ENCODE peak calls at places on chromosomes 11 and 22, in nine cellular contexts. M is GM23338, Q is heart right ventricle, W is ovary, A is PC-9, Z is heart left ventricle, F is transverse colon, J is lung, Y is NT2/D1. N is an unnamed sample. For H3K4me1, the result is how much of the 10 kb centered on the place peaks cover.

GRCh38 chr11:17475666-17476316 is 854 bp downstream of the ABCC8 start:
- DNase-seq in M (peak), Q (no peak), W (no peak), A (no peak), Z (no peak), F (no peak), J (no peak), Y (no peak), N (no peak)

GRCh38 chr11:121446752-121447156 is 5.4 kb upstream of the SORL1 start:
- DNase-seq in M (peak), Q (no peak), W (no peak), A (no peak), Z (no peak), F (no peak), J (no peak), Y (no peak), N (peak)

GRCh38 chr11:134617360-134617759 is 205.3 kb upstream of the B3GAT1 start:
- DNase-seq in M (no peak), Q (no peak), W (no peak), A (no peak), Z (no peak), F (no peak), J (no peak), Y (no peak), N (no peak)

GRCh38 chr11:103730151-103730940 is 306.1 kb upstream of the DDI1 start:
- DNase-seq in M (no peak), Q (no peak), W (no peak), A (no peak), Z (no peak), F (no peak), J (no peak), Y (no peak), N (no peak)

GRCh38 chr11:2483426-2483825 is 38.6 kb downstream of the KCNQ1 start:
- DNase-seq in M (no peak), Q (no peak), W (no peak), A (no peak), Z (no peak), F (no peak), J (no peak), Y (no peak), N (no peak)

GRCh38 chr22:41301085-41302015 is at the start of gene ZC3H7B:
- DNase-seq in M (peak), Q (peak), W (peak), A (peak), Z (peak), F (peak), J (peak), Y (peak), N (peak)

GRCh38 chr11:78350101-78350645 is 67.4 kb downstream of the GAB2 start:
- DNase-seq in M (peak), Q (no peak), W (peak), A (peak), Z (peak), F (peak), J (no peak), Y (no peak), N (peak)

GRCh38 chr11:71962428-71963038 is 33.7 kb downstream of the RNF121 start:
- DNase-seq in M (no peak), Q (no peak), W (no peak), A (no peak), Z (no peak), F (no peak), J (no peak), Y (no peak), N (no peak)

GRCh38 chr11:64123102-64123434 is 42.8 kb downstream of the MACROD1 start:
- DNase-seq in M (no peak), Q (peak), W (no peak), A (no peak), Z (peak), F (peak), J (peak), Y (no peak), N (no peak)

GRCh38 chr22:18048441-18048898 is 24.1 kb upstream of the MICAL3 start:
- DNase-seq in M (no peak), Q (no peak), W (peak), A (no peak), Z (no peak), F (no peak), J (no peak), Y (no peak), N (peak)

GRCh38 chr22:23263651-23264555 is 83.6 kb downstream of the BCR start:
- DNase-seq in M (no peak), Q (no peak), W (no peak), A (no peak), Z (no peak), F (peak), J (no peak), Y (no peak), N (no peak)

GRCh38 chr11:65776710-65777141 is 4.0 kb downstream of the AP5B1 start:
- DNase-seq in M (no peak), Q (no peak), W (no peak), A (no peak), Z (no peak), F (no peak), J (no peak), Y (no peak), N (no peak)

GRCh38 chr11:19759389-19759788 is 46.8 kb downstream of the NAV2 start:
- DNase-seq in M (no peak), Q (no peak), W (no peak), A (no peak), Z (no peak), F (no peak), J (no peak), Y (no peak), N (no peak)

GRCh38 chr11:3126207-3126865 is 38.8 kb downstream of the OSBPL5 start:
- DNase-seq in M (no peak), Q (peak), W (peak), A (no peak), Z (peak), F (peak), J (peak), Y (no peak), N (no peak)

GRCh38 chr22:44573451-44573850 is 75.4 kb upstream of the RTL6 start:
- DNase-seq in M (no peak), Q (no peak), W (no peak), A (no peak), Z (no peak), F (no peak), J (no peak), Y (no peak), N (no peak)

GRCh38 chr11:50174189-50174588 is 141.5 kb downstream of the OR4C45 start:
- DNase-seq in M (no peak), Q (no peak), W (no peak), A (no peak), Z (no peak), F (no peak), J (no peak), Y (no peak), N (no peak)

GRCh38 chr22:40597541-40598453 is 38.7 kb downstream of the MRTFA start:
- DNase-seq in M (no peak), Q (no peak), W (no peak), A (no peak), Z (no peak), F (no peak), J (no peak), Y (no peak), N (no peak)

GRCh38 chr22:25402501-25403283 is 161.8 kb upstream of the GRK3 start:
- DNase-seq in M (no peak), Q (no peak), W (peak), A (no peak), Z (peak), F (peak), J (no peak), Y (no peak), N (no peak)

GRCh38 chr22:44369916-44370804 is 57.4 kb upstream of the SHISAL1 start:
- DNase-seq in M (no peak), Q (peak), W (peak), A (no peak), Z (no peak), F (no peak), J (no peak), Y (no peak), N (no peak)

GRCh38 chr11:14342906-14343305 is 16.1 kb downstream of the RRAS2 start:
- DNase-seq in M (no peak), Q (no peak), W (no peak), A (no peak), Z (no peak), F (no peak), J (no peak), Y (no peak), N (no peak)

GRCh38 chr11:134599180-134599810 is 187.3 kb upstream of the B3GAT1 start:
- DNase-seq in M (no peak), Q (no peak), W (no peak), A (no peak), Z (peak), F (no peak), J (no peak), Y (no peak), N (no peak)

GRCh38 chr22:31574015-31574670 is 77.8 kb downstream of the SFI1 start:
- DNase-seq in M (no peak), Q (no peak), W (peak), A (no peak), Z (no peak), F (no peak), J (no peak), Y (no peak), N (no peak)

GRCh38 chr11:12544986-12545775 is 129.0 kb upstream of the TEAD1 start:
- DNase-seq in M (no peak), Q (no peak), W (no peak), A (no peak), Z (no peak), F (no peak), J (no peak), Y (no peak), N (no peak)

GRCh38 chr11:94131363-94132115 is 2.9 kb downstream of the PANX1 start:
- DNase-seq in M (no peak), Q (no peak), W (peak), A (no peak), Z (peak), F (no peak), J (no peak), Y (no peak), N (no peak)

GRCh38 chr11:94132152-94132558 is 3.5 kb downstream of the PANX1 start:
- DNase-seq in M (no peak), Q (no peak), W (peak), A (no peak), Z (no peak), F (peak), J (no peak), Y (no peak), N (no peak)

GRCh38 chr11:94132823-94133408 is 4.3 kb downstream of the PANX1 start:
- DNase-seq in M (no peak), Q (no peak), W (no peak), A (no peak), Z (no peak), F (no peak), J (no peak), Y (no peak), N (no peak)

GRCh38 chr11:94133752-94134151 is 5.1 kb downstream of the PANX1 start:
- DNase-seq in M (no peak), Q (no peak), W (no peak), A (no peak), Z (no peak), F (no peak), J (no peak), Y (no peak), N (no peak)

GRCh38 chr11:94134651-94135512 is 6.2 kb downstream of the PANX1 start:
- DNase-seq in M (no peak), Q (peak), W (peak), A (peak), Z (peak), F (peak), J (peak), Y (no peak), N (no peak)
- H3K4me1 ChIP-seq in M (half or more), Q (half or more), W (under half), A (half or more), Z (under half), F (under half), J (under half), Y (under half), N (under half)

DNA sequence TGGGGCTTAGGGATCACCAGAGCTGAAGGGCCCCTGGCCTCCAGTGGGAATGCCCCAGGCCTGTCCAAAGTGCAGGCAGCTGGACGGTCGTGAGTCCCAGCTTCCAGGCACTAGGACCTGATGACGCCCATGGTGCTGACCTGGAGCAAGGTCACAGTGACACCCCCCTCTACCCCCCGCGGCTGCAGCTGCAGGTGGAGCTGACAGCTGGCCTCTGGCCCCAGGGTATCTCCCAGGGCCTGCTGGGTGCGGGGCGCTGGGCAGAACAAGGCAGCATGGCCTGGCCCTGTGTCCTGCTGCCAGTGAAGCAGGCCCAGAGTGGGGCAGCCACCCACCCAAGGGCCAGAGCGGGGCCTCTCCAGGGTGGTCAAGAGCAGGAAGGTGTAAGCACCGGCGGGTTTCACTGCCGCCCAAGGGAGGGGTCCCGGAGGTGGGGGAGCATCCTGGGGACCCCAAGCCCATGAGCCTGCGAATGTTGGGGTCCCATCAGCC is 553 bp upstream of the TCIRG1 start:
- DNase-seq in M (no peak), Q (no peak), W (peak), A (no peak), Z (peak), F (no peak), J (no peak), Y (no peak), N (no peak)
- H3K4me1 ChIP-seq in M (under half), Q (under half), W (under half), A (under half), Z (under half), F (under half), J (under half), Y (under half), N (under half)

GRCh38 chr22:21928048-21928447 is 24.6 kb downstream of the PPM1F start:
- DNase-seq in M (no peak), Q (no peak), W (no peak), A (no peak), Z (no peak), F (no peak), J (no peak), Y (no peak), N (no peak)

GRCh38 chr22:21929253-21929652 is 23.4 kb downstream of the PPM1F start:
- DNase-seq in M (no peak), Q (no peak), W (no peak), A (no peak), Z (no peak), F (no peak), J (no peak), Y (no peak), N (no peak)

GRCh38 chr22:21923163-21923561 is 29.5 kb downstream of the PPM1F start:
- DNase-seq in M (no peak), Q (no peak), W (no peak), A (no peak), Z (no peak), F (no peak), J (no peak), Y (no peak), N (no peak)

GRCh38 chr22:21927174-21927823 is 25.3 kb downstream of the PPM1F start:
- DNase-seq in M (peak), Q (no peak), W (no peak), A (no peak), Z (no peak), F (no peak), J (no peak), Y (no peak), N (no peak)

DNA sequence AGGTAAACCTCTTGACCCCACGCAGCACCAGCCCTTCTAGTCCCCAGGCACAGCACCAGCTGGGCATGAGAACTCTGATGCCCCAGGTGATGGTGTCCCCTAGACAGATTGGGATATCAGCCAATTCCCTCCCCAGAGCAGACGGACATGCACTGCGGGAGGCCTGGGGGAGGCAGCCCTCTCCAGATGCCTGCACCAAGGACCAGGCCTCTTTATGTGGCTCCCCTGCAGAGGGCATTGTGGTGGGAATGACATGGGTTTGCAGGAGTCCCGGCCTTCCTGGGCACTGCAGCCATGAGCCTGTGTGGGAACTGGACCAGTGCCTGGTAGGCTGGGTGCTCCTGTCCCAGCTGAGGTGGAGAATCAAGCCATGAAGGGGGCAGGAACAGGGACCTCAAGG is 25.9 kb downstream of the PPM1F start:
- DNase-seq in M (no peak), Q (no peak), W (no peak), A (no peak), Z (no peak), F (no peak), J (no peak), Y (no peak), N (no peak)
- H3K4me1 ChIP-seq in M (under half), Q (under half), W (under half), A (under half), Z (under half), F (under half), J (under half), Y (under half), N (under half)

DNA sequence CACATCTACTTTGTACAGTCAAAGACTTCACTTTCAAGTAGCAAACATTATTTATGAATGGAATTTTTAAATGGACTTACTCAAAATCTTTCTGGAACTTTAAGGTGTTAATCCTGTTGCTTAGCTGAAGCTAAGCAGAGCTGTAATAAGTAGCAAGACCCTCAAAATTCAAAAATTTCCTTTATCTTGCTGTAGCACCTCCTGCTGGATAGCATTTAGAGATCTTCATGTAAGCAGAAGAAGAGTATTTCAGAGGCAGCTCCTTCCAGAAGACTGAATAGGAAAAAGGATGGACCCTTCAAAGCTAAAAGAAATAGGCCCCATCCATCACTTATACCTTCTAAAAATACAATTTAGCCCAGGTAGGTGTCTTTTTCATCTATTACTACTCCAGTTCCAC is 3.4 kb downstream of the PHF21A start:
- DNase-seq in M (peak), Q (no peak), W (no peak), A (no peak), Z (no peak), F (no peak), J (no peak), Y (no peak), N (no peak)
- H3K4me1 ChIP-seq in M (under half), Q (half or more), W (under half), A (under half), Z (under half), F (half or more), J (under half), Y (under half), N (under half)

GRCh38 chr11:46335271-46335670 is 12.0 kb upstream of the DGKZ start:
- DNase-seq in M (no peak), Q (no peak), W (no peak), A (no peak), Z (no peak), F (no peak), J (no peak), Y (no peak), N (no peak)
- H3K4me1 ChIP-seq in M (half or more), Q (under half), W (under half), A (half or more), Z (under half), F (under half), J (under half), Y (half or more), N (under half)

DNA sequence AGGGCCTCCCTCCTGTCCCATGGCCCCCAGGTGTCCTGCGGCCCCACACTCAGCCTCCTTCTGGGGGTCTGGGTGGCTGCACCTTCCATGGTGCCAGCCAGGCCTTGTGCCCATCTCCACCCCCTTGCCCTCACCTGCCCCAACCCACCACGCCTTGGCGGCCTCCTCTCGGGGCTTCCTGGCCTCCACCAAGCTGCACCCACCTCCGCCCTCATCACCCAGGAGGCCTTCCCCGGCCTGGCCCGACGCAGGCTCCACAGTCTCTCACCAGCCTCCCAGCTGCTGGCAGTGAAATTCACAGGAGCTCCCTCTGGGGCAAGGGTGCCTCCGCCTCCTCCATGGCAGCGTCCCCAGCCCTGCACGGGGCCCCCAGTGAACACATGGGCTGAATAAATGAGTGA is 35.9 kb upstream of the WNT7B start:
- DNase-seq in M (no peak), Q (no peak), W (peak), A (no peak), Z (peak), F (no peak), J (no peak), Y (no peak), N (no peak)
- H3K4me1 ChIP-seq in M (under half), Q (under half), W (under half), A (under half), Z (under half), F (under half), J (under half), Y (under half), N (under half)

GRCh38 chr11:128464878-128465277 is 122.5 kb downstream of the ETS1 start:
- DNase-seq in M (no peak), Q (no peak), W (no peak), A (no peak), Z (no peak), F (no peak), J (no peak), Y (no peak), N (no peak)
- H3K4me1 ChIP-seq in M (under half), Q (half or more), W (under half), A (under half), Z (under half), F (half or more), J (under half), Y (under half), N (under half)

GRCh38 chr22:39179841-39180335 is 27.4 kb upstream of the CBX7 start:
- DNase-seq in M (peak), Q (no peak), W (no peak), A (no peak), Z (peak), F (no peak), J (no peak), Y (no peak), N (no peak)
- H3K4me1 ChIP-seq in M (under half), Q (half or more), W (under half), A (under half), Z (under half), F (under half), J (under half), Y (under half), N (under half)

N was measured in HAP-1.